ENCODE peak calls at places on chromosome 11, in ten cellular contexts. A, M, W, X, K, D, B, R, L and H are unnamed samples.

GRCh38 chr11:12979928-12980689 is 29.0 kb upstream of the RASSF10 start:
- DNase-seq in D (no peak), M (no peak), B (no peak), W (no peak), L (no peak), K (peak; percentile 27), X (no peak), A (no peak), R (no peak), H (no peak)

GRCh38 chr11:119727523-119728081 is 1.4 kb downstream of the NECTIN1 start:
- DNase-seq in B (peak; percentile 33), M (peak; percentile 10), R (peak; percentile 2), X (no peak), A (no peak), W (peak; percentile 74), L (peak; percentile 67), D (no peak), K (no peak), H (no peak)

GRCh38 chr11:1499261-1499890 is 12.8 kb upstream of the MOB2 start:
- DNase-seq in W (peak; percentile 32), X (peak; percentile 40), L (no peak), A (peak; percentile 68), B (no peak), M (no peak), R (no peak), D (peak; percentile 26), K (no peak), H (no peak)

GRCh38 chr11:61529537-61530225 is 21.1 kb downstream of the LRRC10B start:
- DNase-seq in B (no peak), M (no peak), D (no peak), R (no peak), K (no peak), L (no peak), A (no peak), X (no peak), W (no peak), H (no peak)

GRCh38 chr11:112302226-112302868 is 41.7 kb upstream of the PLET1 start:
- DNase-seq in M (peak; percentile 29), B (no peak), D (no peak), K (no peak), W (no peak), A (no peak), R (no peak), L (no peak), X (no peak), H (no peak)

GRCh38 chr11:127733552-127733951 is 733.0 kb upstream of the KIRREL3 start:
- DNase-seq in W (no peak), M (no peak), X (no peak), K (no peak), A (no peak), D (no peak), R (no peak), L (no peak), B (no peak), H (no peak)

GRCh38 chr11:116112031-116112935 is 608.1 kb upstream of the CADM1 start:
- DNase-seq in B (no peak), L (no peak), W (no peak), R (no peak), X (no peak), M (no peak), A (no peak), D (no peak), K (peak; percentile 37), H (peak; percentile 89)

GRCh38 chr11:129148487-129148886 is 43.6 kb downstream of the ARHGAP32 start:
- DNase-seq in W (no peak), R (no peak), D (no peak), K (no peak), M (no peak), B (no peak), A (no peak), X (no peak), L (no peak), H (no peak)

GRCh38 chr11:128476729-128477128 is 110.6 kb downstream of the ETS1 start:
- DNase-seq in D (no peak), W (no peak), A (no peak), M (peak; percentile 78), K (no peak), R (no peak), L (no peak), B (no peak), X (no peak), H (no peak)

GRCh38 chr11:1118755-1119275 is 38.9 kb upstream of the MUC5AC start:
- DNase-seq in X (peak; percentile 68), A (no peak), W (peak; percentile 29), L (no peak), B (no peak), R (no peak), K (no peak), M (no peak), D (no peak), H (no peak)

GRCh38 chr11:118846181-118846946 is 37.3 kb upstream of the CXCR5 start:
- DNase-seq in X (peak; percentile 14), W (no peak), R (no peak), D (no peak), B (no peak), K (no peak), M (no peak), L (no peak), A (no peak), H (no peak)

GRCh38 chr11:14916403-14916802 is 24.4 kb upstream of the CYP2R1 start:
- DNase-seq in D (no peak), L (no peak), W (no peak), X (no peak), R (no peak), A (no peak), M (no peak), K (no peak), B (no peak), H (no peak)

GRCh38 chr11:14125529-14125928 is 163.0 kb downstream of the SPON1 start:
- DNase-seq in B (no peak), X (no peak), R (no peak), W (no peak), L (no peak), D (no peak), M (no peak), A (no peak), K (no peak), H (no peak)

GRCh38 chr11:87870081-87870480 is 305.2 kb downstream of the RAB38 start:
- DNase-seq in X (no peak), R (no peak), D (no peak), W (no peak), A (no peak), L (no peak), K (no peak), M (no peak), B (no peak), H (no peak)

GRCh38 chr11:126132319-126132718 is 69.7 kb upstream of the CDON start:
- DNase-seq in M (peak; percentile 63), A (peak; percentile 84), D (no peak), X (no peak), L (no peak), W (peak; percentile 66), K (no peak), R (no peak), B (no peak), H (no peak)

GRCh38 chr11:104870910-104871309 is 27.4 kb downstream of the CASP12 start:
- DNase-seq in R (no peak), B (no peak), M (peak; percentile 44), D (no peak), X (no peak), L (no peak), A (no peak), K (no peak), W (no peak), H (no peak)

GRCh38 chr11:104343578-104343977 is 179.6 kb upstream of the PDGFD start:
- DNase-seq in X (no peak), B (no peak), W (no peak), K (peak; percentile 19), A (no peak), D (no peak), M (peak; percentile 21), R (no peak), L (no peak), H (no peak)

GRCh38 chr11:77191823-77192495 is 63.9 kb downstream of the MYO7A start:
- DNase-seq in R (no peak), M (peak; percentile 54), D (peak; percentile 69), L (peak; percentile 91), B (peak; percentile 77), K (peak; percentile 71), X (no peak), W (peak; percentile 58), A (no peak), H (no peak)

GRCh38 chr11:8092587-8093424 is 11.8 kb downstream of the TUB start:
- DNase-seq in L (peak; percentile 80), M (peak; percentile 77), R (peak; percentile 28), K (peak; percentile 85), W (peak; percentile 76), X (no peak), D (no peak), B (peak; percentile 92), A (no peak), H (peak; percentile 84)

GRCh38 chr11:86151188-86152005 is 82.5 kb upstream of the PICALM start:
- DNase-seq in K (no peak), X (peak; percentile 81), M (peak; percentile 54), A (peak; percentile 90), D (peak; percentile 52), L (no peak), R (peak; percentile 48), B (no peak), W (peak; percentile 77), H (no peak)

GRCh38 chr11:74354036-74354435 is 42.6 kb upstream of the P4HA3 start:
- DNase-seq in M (no peak), B (peak; percentile 14), D (no peak), A (no peak), K (no peak), L (no peak), X (no peak), W (no peak), R (no peak), H (no peak)

GRCh38 chr11:94128171-94128745 is 383 bp upstream of the PANX1 start:
- DNase-seq in M (no peak), L (no peak), A (peak; percentile 77), B (peak; percentile 35), X (no peak), W (no peak), R (no peak), D (peak; percentile 51), K (peak; percentile 40), H (peak; percentile 40)

GRCh38 chr11:69563946-69564780 is 76.8 kb upstream of the CCND1 start:
- DNase-seq in L (no peak), X (no peak), R (peak; percentile 44), B (no peak), D (no peak), K (no peak), M (no peak), A (no peak), W (no peak), H (no peak)

GRCh38 chr11:31955838-31956237 is 135.0 kb upstream of the RCN1 start:
- DNase-seq in X (no peak), A (no peak), K (no peak), R (no peak), M (no peak), B (no peak), D (no peak), W (no peak), L (no peak), H (no peak)